ENCODE peak calls at places on chromosomes 5 and 9, in eight cellular contexts. D is BE2C; N is CD8-positive, alpha-beta T cell; P is PC-3; H is vagina; V is upper lobe of left lung; Z is effector memory CD4-positive, alpha-beta T cell; L is GM23248. C is an unnamed sample. For H3K36me3 and H3K27me3, the result is how much of the 10 kb centered on the place peaks cover.

GRCh38 chr9:13427587-13427986 is 148.1 kb upstream of the MPDZ start:
- DNase-seq in D (peak), N (no peak), P (peak), H (no peak), V (no peak), Z (no peak), L (peak), C (peak)

GRCh38 chr5:158313027-158313738 is 454.2 kb upstream of the CLINT1 start:
- DNase-seq in D (no peak), N (no peak), P (no peak), H (no peak), V (peak), Z (no peak), L (peak), C (no peak)

GRCh38 chr9:85332487-85332886 is 409.3 kb downstream of the AGTPBP1 start:
- DNase-seq in D (peak), N (no peak), P (peak), H (no peak), V (no peak), Z (no peak), L (peak), C (no peak)

GRCh38 chr9:4742246-4742645 is 1.2 kb upstream of the AK3 start:
- DNase-seq in D (no peak), N (no peak), P (peak), H (no peak), V (no peak), Z (no peak), L (peak), C (peak)

GRCh38 chr5:66603164-66603563 is 7.0 kb downstream of the MAST4 start:
- DNase-seq in D (no peak), N (no peak), P (no peak), H (no peak), V (no peak), Z (no peak), L (no peak), C (no peak)

GRCh38 chr5:79742549-79743136 is 53.0 kb downstream of the CMYA5 start:
- DNase-seq in D (no peak), N (no peak), P (no peak), H (no peak), V (no peak), Z (no peak), L (no peak), C (no peak)

GRCh38 chr5:68122439-68122906 is 93.1 kb upstream of the PIK3R1 start:
- DNase-seq in D (no peak), N (no peak), P (no peak), H (no peak), V (no peak), Z (no peak), L (no peak), C (no peak)

GRCh38 chr9:2800385-2801179 is 43.3 kb downstream of the PUM3 start:
- DNase-seq in D (no peak), N (no peak), P (no peak), H (no peak), V (no peak), Z (no peak), L (peak), C (peak)

GRCh38 chr9:98084396-98084795 is 27.9 kb downstream of the NANS start:
- DNase-seq in D (no peak), N (no peak), P (no peak), H (no peak), V (no peak), Z (no peak), L (no peak), C (no peak)

GRCh38 chr9:114583776-114584175 is 3.8 kb upstream of the ATP6V1G1 start:
- DNase-seq in D (no peak), N (no peak), P (no peak), H (no peak), V (no peak), Z (no peak), L (no peak), C (no peak)

GRCh38 chr9:113886003-113886324 is 9.9 kb downstream of the ZNF618 start:
- DNase-seq in D (no peak), N (no peak), P (no peak), H (peak), V (no peak), Z (no peak), L (peak), C (no peak)

GRCh38 chr5:92519717-92520632 is 1061.0 kb downstream of the NR2F1-AS1 start:
- DNase-seq in D (no peak), N (no peak), P (peak), H (no peak), V (no peak), Z (no peak), L (no peak), C (peak)

GRCh38 chr9:22308177-22308576 is 138.4 kb upstream of the DMRTA1 start:
- DNase-seq in D (no peak), N (no peak), P (peak), H (no peak), V (no peak), Z (no peak), L (no peak), C (no peak)

GRCh38 chr9:77003366-77003765 is 16.1 kb upstream of the FOXB2 start:
- DNase-seq in D (no peak), N (no peak), P (no peak), H (no peak), V (no peak), Z (no peak), L (no peak), C (no peak)

GRCh38 chr9:34899535-34900158 is 58.4 kb upstream of the PHF24 start:
- DNase-seq in D (peak), N (peak), P (peak), H (no peak), V (no peak), Z (peak), L (peak), C (peak)

GRCh38 chr9:73611072-73611471 is 459.4 kb downstream of the ANXA1 start:
- DNase-seq in D (no peak), N (no peak), P (no peak), H (no peak), V (no peak), Z (no peak), L (no peak), C (no peak)

GRCh38 chr9:136901516-136902258 is 15.4 kb downstream of the TRAF2 start:
- DNase-seq in D (no peak), N (peak), P (peak), H (no peak), V (peak), Z (peak), L (peak), C (peak)

GRCh38 chr9:103661663-103662062 is 432.4 kb upstream of the SMC2 start:
- DNase-seq in D (no peak), N (no peak), P (no peak), H (no peak), V (no peak), Z (no peak), L (no peak), C (no peak)

GRCh38 chr5:120767171-120767820 is 303.2 kb downstream of the PRR16 start:
- DNase-seq in D (no peak), N (no peak), P (peak), H (no peak), V (no peak), Z (no peak), L (peak), C (peak)

GRCh38 chr9:20407013-20407412 is 215.3 kb downstream of the MLLT3 start:
- DNase-seq in D (no peak), N (no peak), P (no peak), H (no peak), V (no peak), Z (no peak), L (no peak), C (no peak)

GRCh38 chr9:15205632-15206243 is 101.3 kb downstream of the TTC39B start:
- DNase-seq in D (no peak), N (no peak), P (no peak), H (no peak), V (peak), Z (no peak), L (no peak), C (peak)

GRCh38 chr5:93598997-93599371 is 16.0 kb downstream of the NR2F1 start:
- DNase-seq in D (no peak), N (no peak), P (no peak), H (no peak), V (no peak), Z (no peak), L (no peak), C (no peak)

GRCh38 chr5:100188339-100188738 is 346.8 kb upstream of the FAM174A start:
- DNase-seq in D (no peak), N (no peak), P (peak), H (no peak), V (no peak), Z (no peak), L (no peak), C (no peak)

GRCh38 chr9:92986175-92987110 is 39.1 kb downstream of the FGD3 start:
- DNase-seq in D (peak), N (no peak), P (no peak), H (no peak), V (no peak), Z (peak), L (peak), C (peak)

GRCh38 chr5:21152611-21153010 is 1164.6 kb upstream of the CDH18 start:
- DNase-seq in D (no peak), N (no peak), P (peak), H (no peak), V (no peak), Z (no peak), L (peak), C (peak)

GRCh38 chr5:176132471-176133288 is 105.5 kb upstream of the SIMC1 start:
- DNase-seq in D (no peak), N (no peak), P (no peak), H (no peak), V (peak), Z (no peak), L (no peak), C (no peak)

GRCh38 chr9:27053369-27054057 is 48.0 kb upstream of the LRRC19 start:
- DNase-seq in D (no peak), N (no peak), P (no peak), H (no peak), V (no peak), Z (no peak), L (no peak), C (peak)

GRCh38 chr5:53923969-53924876 is 363.8 kb downstream of the NDUFS4 start:
- DNase-seq in D (no peak), N (no peak), P (no peak), H (no peak), V (no peak), Z (no peak), L (peak), C (no peak)

GRCh38 chr9:89477395-89477794 is 20.5 kb downstream of the SEMA4D start:
- DNase-seq in D (no peak), N (no peak), P (no peak), H (no peak), V (no peak), Z (no peak), L (no peak), C (no peak)

GRCh38 chr5:37248387-37248969 is 698 bp downstream of the CPLANE1 start:
- DNase-seq in D (no peak), N (no peak), P (no peak), H (no peak), V (no peak), Z (no peak), L (peak), C (peak)

GRCh38 chr9:82934949-82935348 is 128.0 kb downstream of the RASEF start:
- DNase-seq in D (peak), N (no peak), P (peak), H (no peak), V (no peak), Z (no peak), L (peak), C (peak)

GRCh38 chr9:20898885-20899554 is 132.4 kb downstream of the HACD4 start:
- DNase-seq in D (peak), N (no peak), P (peak), H (no peak), V (no peak), Z (no peak), L (peak), C (peak)

GRCh38 chr9:3692606-3693005 is 166.8 kb upstream of the RFX3 start:
- DNase-seq in D (no peak), N (no peak), P (no peak), H (no peak), V (no peak), Z (no peak), L (no peak), C (no peak)

GRCh38 chr5:62138607-62139006 is 167.4 kb upstream of the KIF2A start:
- DNase-seq in D (peak), N (no peak), P (no peak), H (no peak), V (peak), Z (no peak), L (no peak), C (no peak)

GRCh38 chr5:78102498-78102897 is 192.0 kb downstream of the AP3B1 start:
- DNase-seq in D (no peak), N (no peak), P (no peak), H (no peak), V (no peak), Z (no peak), L (peak), C (peak)

GRCh38 chr9:81371824-81372223 is 317.5 kb downstream of the TLE1 start:
- DNase-seq in D (no peak), N (no peak), P (no peak), H (no peak), V (no peak), Z (no peak), L (no peak), C (no peak)

GRCh38 chr5:4700082-4700481 is 440.0 kb upstream of the ADAMTS16 start:
- DNase-seq in D (peak), N (no peak), P (peak), H (no peak), V (no peak), Z (no peak), L (peak), C (no peak)

GRCh38 chr9:126398403-126399058 is 71.9 kb downstream of the MVB12B start:
- DNase-seq in D (peak), N (peak), P (peak), H (no peak), V (peak), Z (peak), L (peak), C (peak)

GRCh38 chr9:35470894-35471293 is 19.0 kb upstream of the RUSC2 start:
- DNase-seq in D (no peak), N (no peak), P (peak), H (no peak), V (no peak), Z (no peak), L (peak), C (peak)

GRCh38 chr5:154380263-154380662 is 65.5 kb upstream of the SAP30L start:
- DNase-seq in D (no peak), N (no peak), P (no peak), H (no peak), V (no peak), Z (no peak), L (no peak), C (no peak)
- H3K36me3 ChIP-seq in D (under half), N (under half), P (under half), H (under half), V (half or more), Z (under half), L (under half), C (under half)

GRCh38 chr5:14056039-14056438 is 87.1 kb upstream of the TRIO start:
- DNase-seq in D (no peak), N (no peak), P (no peak), H (no peak), V (no peak), Z (no peak), L (no peak), C (no peak)
- H3K27me3 ChIP-seq in D (under half), N (under half), P (under half), H (under half), V (under half), Z (under half), L (under half), C (under half)

GRCh38 chr5:32098291-32098690 is 75.8 kb downstream of the GOLPH3 start:
- DNase-seq in D (peak), N (no peak), P (no peak), H (peak), V (no peak), Z (no peak), L (no peak), C (no peak)

GRCh38 chr5:32094691-32095090 is 79.4 kb downstream of the GOLPH3 start:
- DNase-seq in D (no peak), N (no peak), P (no peak), H (peak), V (no peak), Z (no peak), L (no peak), C (no peak)

GRCh38 chr5:32098806-32099435 is 75.2 kb downstream of the GOLPH3 start:
- DNase-seq in D (no peak), N (no peak), P (no peak), H (no peak), V (no peak), Z (no peak), L (no peak), C (no peak)

GRCh38 chr5:32095261-32095671 is 78.9 kb downstream of the GOLPH3 start:
- DNase-seq in D (no peak), N (no peak), P (no peak), H (peak), V (no peak), Z (no peak), L (peak), C (peak)

DNA sequence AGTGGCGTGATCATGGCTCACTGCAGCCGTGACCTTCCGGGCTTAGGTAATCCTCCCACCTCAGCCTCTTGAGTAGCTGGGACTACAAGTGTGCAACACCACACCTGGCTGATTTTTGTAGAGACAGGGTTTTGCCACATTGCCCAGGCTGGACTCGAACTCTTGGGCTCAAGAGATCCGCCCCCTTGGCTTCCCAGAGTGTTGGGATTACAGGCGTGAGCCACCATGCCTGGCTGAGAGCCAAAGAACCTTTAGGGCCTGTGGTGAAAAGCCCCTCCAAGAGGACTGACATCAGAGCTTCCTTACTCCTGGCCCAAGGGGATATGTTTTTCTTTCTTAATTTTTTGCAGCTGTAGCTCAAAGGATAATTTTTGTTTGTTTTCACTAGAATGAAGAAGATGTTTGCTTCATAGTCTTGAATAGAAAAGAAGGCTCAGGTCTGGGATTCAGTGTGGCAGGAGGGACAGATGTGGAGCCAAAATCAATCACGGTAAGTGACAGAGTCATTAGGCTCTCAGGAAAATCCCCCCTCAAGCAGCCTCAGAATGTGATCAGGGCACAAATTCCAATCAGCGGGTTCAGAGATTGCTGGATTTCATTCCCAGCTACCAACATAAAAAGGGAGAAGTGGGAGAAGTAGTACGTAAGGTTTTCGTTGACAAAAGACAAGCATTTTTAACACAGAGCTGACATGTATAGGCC is 77.1 kb downstream of the GOLPH3 start:
- DNase-seq in D (no peak), N (no peak), P (no peak), H (peak), V (no peak), Z (no peak), L (no peak), C (peak)
- H3K36me3 ChIP-seq in D (under half), N (under half), P (under half), H (under half), V (under half), Z (under half), L (under half), C (half or more)

GRCh38 chr9:18936094-18936871 is 96.7 kb downstream of the SAXO1 start:
- DNase-seq in D (no peak), N (no peak), P (no peak), H (no peak), V (no peak), Z (no peak), L (no peak), C (no peak)

GRCh38 chr9:18942801-18943200 is 90.2 kb downstream of the SAXO1 start:
- DNase-seq in D (no peak), N (no peak), P (no peak), H (no peak), V (no peak), Z (no peak), L (no peak), C (no peak)

GRCh38 chr9:18935521-18935920 is 97.5 kb downstream of the SAXO1 start:
- DNase-seq in D (no peak), N (no peak), P (no peak), H (no peak), V (no peak), Z (no peak), L (peak), C (peak)

GRCh38 chr9:18939943-18940342 is 93.1 kb downstream of the SAXO1 start:
- DNase-seq in D (no peak), N (no peak), P (no peak), H (no peak), V (no peak), Z (no peak), L (no peak), C (no peak)

DNA sequence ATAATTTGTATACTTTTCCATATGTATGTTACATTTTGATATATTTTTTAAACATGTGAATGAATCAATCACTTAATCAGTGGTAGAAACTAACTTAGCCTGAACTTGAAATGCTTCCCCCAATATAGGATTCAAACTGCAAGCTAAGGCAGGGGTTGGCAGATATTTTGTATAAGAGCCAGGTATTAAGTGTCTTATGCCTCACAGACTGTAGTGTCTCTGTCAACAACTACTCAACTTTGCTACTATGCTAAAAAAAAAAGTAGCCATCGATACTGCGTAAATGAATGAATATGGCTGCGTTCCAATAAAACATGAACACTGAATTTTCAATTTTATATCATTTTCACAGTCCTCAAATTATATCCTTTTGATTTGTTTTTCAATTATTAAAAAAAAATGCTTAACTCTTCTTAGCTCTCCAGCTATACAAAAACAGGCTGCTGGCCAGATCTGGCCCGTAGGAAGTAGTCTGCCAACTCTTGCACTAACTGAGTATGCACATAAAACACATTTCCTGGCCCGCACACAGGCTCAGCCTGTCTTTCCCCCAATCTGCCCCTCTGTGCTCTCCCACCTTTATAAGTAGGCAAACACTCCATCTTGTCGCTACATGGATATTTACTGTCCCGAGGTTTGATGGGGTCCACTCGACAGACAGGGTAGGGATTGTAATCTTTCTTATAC is 91.8 kb downstream of the SAXO1 start:
- DNase-seq in D (no peak), N (no peak), P (no peak), H (no peak), V (no peak), Z (no peak), L (no peak), C (no peak)
- H3K27me3 ChIP-seq in D (under half), N (under half), P (under half), H (under half), V (under half), Z (under half), L (under half), C (under half)

DNA sequence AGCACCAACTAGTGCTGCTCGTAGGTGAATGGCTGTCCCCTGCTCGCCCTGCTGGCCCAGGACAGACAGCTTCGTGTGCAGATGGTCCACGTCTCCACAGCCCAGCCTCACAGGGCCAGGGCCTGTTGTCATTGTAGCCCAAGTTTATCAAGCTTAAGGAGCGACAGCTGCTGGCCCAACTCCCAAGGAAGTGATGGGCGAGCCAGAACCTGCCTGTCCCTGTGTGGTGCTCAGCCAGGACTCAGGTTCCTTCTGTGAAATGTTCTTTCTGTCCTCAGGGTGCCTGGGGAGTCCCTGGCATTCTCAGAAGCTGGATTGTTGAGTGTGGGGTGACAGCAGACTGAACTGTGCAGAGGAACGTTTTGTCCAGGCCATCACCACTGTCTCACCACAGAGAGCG is 16.4 kb downstream of the TRIP13 start:
- DNase-seq in D (no peak), N (no peak), P (no peak), H (no peak), V (no peak), Z (no peak), L (no peak), C (no peak)
- H3K36me3 ChIP-seq in D (half or more), N (under half), P (half or more), H (under half), V (under half), Z (under half), L (under half), C (under half)